ENCODE peak calls at places on chromosomes 13 and 19, in six cellular contexts. B is upper lobe of right lung, H is dorsolateral prefrontal cortex, V is body of pancreas, N is HFF-Myc, P is PC-9. W is an unnamed sample.

GRCh38 chr13:39516140-39516539 is 86.9 kb downstream of the LHFPL6 start:
- DNase-seq in H (no peak), P (no peak), B (no peak), N (no peak), V (no peak), W (no peak)

GRCh38 chr19:23002690-23003422 is at the start of gene ZNF728:
- DNase-seq in N (no peak), P (no peak), H (peak), V (peak), B (peak), W (peak)

GRCh38 chr13:30615851-30616311 is 1.8 kb upstream of the USPL1 start:
- DNase-seq in B (no peak), H (no peak), V (no peak), N (no peak), P (no peak), W (no peak)

GRCh38 chr19:34276614-34277013 is 22.3 kb downstream of the GARRE1 start:
- DNase-seq in H (peak), P (no peak), N (no peak), V (peak), B (no peak), W (peak)

GRCh38 chr13:80945328-80945727 is 604.4 kb upstream of the SPRY2 start:
- DNase-seq in H (peak), P (no peak), V (no peak), B (no peak), N (no peak), W (no peak)

GRCh38 chr13:30735025-30735967 is at the start of gene ALOX5AP:
- DNase-seq in N (no peak), H (no peak), P (no peak), V (no peak), B (no peak), W (no peak)

GRCh38 chr19:48608798-48609263 is 2.3 kb downstream of the SPACA4 start:
- DNase-seq in H (peak), P (peak), N (no peak), B (no peak), V (no peak), W (no peak)

GRCh38 chr13:29853131-29853530 is 2.7 kb upstream of the UBL3 start:
- DNase-seq in N (no peak), H (no peak), B (no peak), V (no peak), P (no peak), W (no peak)

GRCh38 chr13:70255406-70255991 is 147.2 kb upstream of the KLHL1 start:
- DNase-seq in P (no peak), V (no peak), H (peak), N (no peak), B (no peak), W (peak)

GRCh38 chr19:30549151-30549550 is 177.0 kb downstream of the ZNF536 start:
- DNase-seq in P (no peak), V (no peak), H (no peak), B (no peak), N (no peak), W (no peak)

GRCh38 chr19:36775768-36776167 is 3.2 kb upstream of the ZNF850 start:
- DNase-seq in B (no peak), N (no peak), H (peak), V (peak), P (no peak), W (peak)

GRCh38 chr19:36771275-36772231 is 1.1 kb downstream of the ZNF850 start:
- DNase-seq in B (no peak), N (peak), P (peak), H (no peak), V (peak), W (peak)

GRCh38 chr19:36772341-36773222 is at the start of gene ZNF850:
- DNase-seq in B (peak), H (peak), V (peak), P (peak), N (peak), W (peak)

DNA sequence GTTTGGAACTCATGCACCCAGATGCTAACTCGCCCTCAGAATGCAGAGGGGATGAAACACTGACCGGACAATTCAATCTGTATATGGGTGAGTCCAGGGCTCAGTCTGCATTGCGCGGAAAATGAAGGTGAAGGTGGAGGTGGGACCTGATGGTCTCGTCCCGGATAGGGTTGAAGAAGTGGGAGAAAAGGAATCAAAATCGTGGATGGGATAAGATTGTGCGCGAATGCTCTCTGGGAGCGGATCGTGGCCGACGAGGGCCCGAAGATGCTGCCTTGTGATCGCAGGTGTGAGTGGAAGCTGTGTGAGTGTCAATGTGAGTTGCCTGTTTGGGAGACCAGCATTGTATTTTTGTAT is 594 bp upstream of the ZNF850 start:
- DNase-seq in B (no peak), P (no peak), H (no peak), N (no peak), V (no peak), W (no peak)
- H3K4me3 ChIP-seq in B (peak), P (peak), H (peak), N (peak), V (no peak), W (peak)

GRCh38 chr19:11563530-11563929 is 4.5 kb upstream of the ELOF1 start:
- DNase-seq in B (no peak), H (no peak), P (no peak), V (no peak), N (no peak), W (no peak)

GRCh38 chr19:11556634-11557420 is 2.2 kb downstream of the ELOF1 start:
- DNase-seq in H (no peak), B (no peak), P (no peak), N (no peak), V (no peak), W (no peak)

GRCh38 chr19:11560404-11560988 is 1.5 kb upstream of the ELOF1 start:
- DNase-seq in H (peak), B (no peak), V (peak), P (peak), N (peak), W (peak)

GRCh38 chr19:11555246-11555645 is 3.8 kb downstream of the ELOF1 start:
- DNase-seq in H (no peak), B (no peak), N (no peak), P (no peak), V (no peak), W (no peak)

GRCh38 chr19:11558881-11559828 is at the start of gene ELOF1:
- DNase-seq in B (peak), P (peak), N (peak), H (peak), V (peak), W (peak)
- TF ChIP-seq CTCF in B (peak), P (peak), N (no peak), H (no peak), V (no peak), W (no peak)

GRCh38 chr13:99992376-99992775 is 10.8 kb downstream of the ZIC2 start:
- DNase-seq in B (no peak), V (no peak), N (no peak), H (no peak), P (no peak), W (no peak)
- H3K4me3 ChIP-seq in B (no peak), V (no peak), N (no peak), H (peak), P (no peak), W (no peak)

GRCh38 chr19:41690801-41691065 is 2.7 kb upstream of the CEACAM7 start:
- DNase-seq in B (peak), N (no peak), H (no peak), V (no peak), P (no peak), W (no peak)

GRCh38 chr19:41691268-41691970 is 3.3 kb upstream of the CEACAM7 start:
- DNase-seq in V (peak), H (no peak), N (no peak), B (peak), P (no peak), W (no peak)

GRCh38 chr19:41688687-41689086 is 617 bp upstream of the CEACAM7 start:
- DNase-seq in V (no peak), N (no peak), B (no peak), H (no peak), P (no peak), W (no peak)

GRCh38 chr19:41688098-41688497 is at the start of gene CEACAM7:
- DNase-seq in P (no peak), V (no peak), N (no peak), H (no peak), B (no peak), W (no peak)

GRCh38 chr19:41689993-41690800 is 2.1 kb upstream of the CEACAM7 start:
- DNase-seq in P (no peak), B (no peak), H (no peak), V (no peak), N (no peak), W (no peak)
- TF ChIP-seq CTCF in P (no peak), B (no peak), H (no peak), V (no peak), N (no peak), W (no peak)

GRCh38 chr19:40717325-40717879 is 490 bp downstream of the ITPKC start:
- DNase-seq in N (no peak), V (peak), P (peak), H (no peak), B (peak), W (peak)

GRCh38 chr19:40716031-40716654 is 543 bp downstream of the COQ8B start:
- DNase-seq in P (no peak), V (peak), H (no peak), B (no peak), N (peak), W (no peak)

GRCh38 chr19:40714519-40715299 is 2.0 kb downstream of the COQ8B start:
- DNase-seq in N (peak), B (peak), H (peak), P (peak), V (peak), W (peak)

GRCh38 chr19:40716655-40717324 is at the start of the genes COQ8B and ITPKC:
- DNase-seq in V (peak), N (peak), B (peak), P (peak), H (peak), W (peak)

GRCh38 chr19:40713939-40714338 is 2.7 kb downstream of the COQ8B start:
- DNase-seq in V (no peak), H (no peak), N (no peak), P (no peak), B (no peak), W (no peak)
- H3K4me3 ChIP-seq in V (no peak), H (peak), N (peak), P (no peak), B (peak), W (no peak)

GRCh38 chr13:78762825-78763224 is 103.9 kb upstream of the OBI1 start:
- DNase-seq in B (no peak), N (no peak), P (no peak), H (no peak), V (no peak), W (no peak)

GRCh38 chr13:78758549-78758948 is 99.6 kb upstream of the OBI1 start:
- DNase-seq in N (no peak), V (no peak), H (no peak), B (no peak), P (no peak), W (no peak)

GRCh38 chr13:78764665-78765064 is 105.7 kb upstream of the OBI1 start:
- DNase-seq in N (no peak), H (no peak), P (no peak), B (no peak), V (no peak), W (peak)

GRCh38 chr13:78759704-78760103 is 100.7 kb upstream of the OBI1 start:
- DNase-seq in H (no peak), V (no peak), P (no peak), B (no peak), N (no peak), W (no peak)
- TF ChIP-seq CTCF in H (no peak), V (no peak), P (no peak), B (no peak), N (no peak), W (no peak)

DNA sequence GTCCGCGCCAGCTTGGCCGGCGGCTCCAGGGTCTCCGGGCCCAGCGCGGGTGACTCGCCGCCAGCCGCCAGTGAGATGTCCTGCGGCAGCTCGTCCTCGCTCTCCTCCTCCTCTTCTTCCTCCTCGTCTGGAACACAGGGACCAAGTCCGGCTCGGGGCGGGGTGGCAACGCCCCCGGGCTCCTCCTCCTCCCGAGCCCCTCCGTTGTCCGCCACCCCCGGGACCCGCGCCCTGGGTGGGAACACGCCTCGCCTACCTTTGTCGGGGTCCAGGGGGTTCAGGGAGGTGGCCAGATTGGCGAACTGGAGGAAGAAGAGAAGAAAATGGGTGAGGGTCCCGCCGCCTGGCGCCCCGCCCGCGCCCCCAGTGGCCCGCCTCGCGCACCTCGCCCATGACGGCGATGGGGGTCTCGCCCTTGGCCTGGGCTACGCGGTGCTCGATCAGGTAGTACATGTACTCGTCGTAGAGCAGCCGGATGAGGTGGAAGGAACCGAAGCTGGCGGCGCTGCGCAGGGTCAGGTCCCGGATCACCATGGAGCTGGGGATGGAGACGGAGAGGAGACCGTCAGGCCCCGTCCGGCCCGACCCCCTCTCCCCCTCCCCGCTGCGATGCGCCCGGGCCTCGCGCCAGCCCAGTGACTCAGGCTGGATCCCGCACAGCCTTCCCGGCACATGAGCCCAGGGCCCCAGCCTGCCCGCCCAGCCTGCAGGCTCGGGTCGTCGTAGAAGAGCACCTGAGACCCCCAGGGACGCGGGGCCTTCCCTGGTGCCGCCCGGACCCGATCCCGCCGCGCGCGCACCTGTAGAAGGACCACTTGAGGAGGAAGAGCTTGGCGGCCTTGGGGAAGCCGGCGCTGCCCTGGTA is 10.7 kb downstream of the DCAF15 start:
- DNase-seq in P (no peak), V (no peak), H (no peak), B (no peak), N (no peak), W (peak)
- H3K4me3 ChIP-seq in P (no peak), V (no peak), H (no peak), B (no peak), N (no peak), W (peak)

DNA sequence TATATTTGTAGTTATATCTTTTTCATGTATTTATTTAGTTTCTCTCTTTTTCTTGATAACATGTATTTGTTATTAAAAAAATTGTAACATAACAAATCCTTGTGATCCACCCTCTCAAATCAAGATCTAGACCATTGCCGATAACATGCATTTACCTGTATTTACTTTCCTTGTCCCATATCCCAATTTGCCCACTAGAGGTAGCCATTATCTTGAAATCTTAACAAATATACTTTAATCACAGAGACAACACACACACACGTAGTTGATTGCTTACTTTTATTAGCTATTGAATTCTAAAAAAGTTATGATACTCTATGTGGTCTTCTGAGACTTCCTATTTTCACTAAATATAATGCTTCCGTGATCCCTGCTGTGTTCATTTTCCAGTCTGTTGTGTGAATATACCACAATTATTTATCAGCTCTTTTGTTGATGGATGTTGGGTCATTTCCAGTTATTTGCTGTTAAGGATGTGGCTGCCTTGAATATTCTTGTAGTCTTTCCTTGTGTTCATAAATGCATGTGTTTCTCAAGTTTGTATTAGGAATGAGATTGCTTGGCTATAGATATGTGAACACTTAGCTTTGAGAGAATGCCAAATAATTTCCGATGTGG is 31.3 kb upstream of the ZMYM2 start:
- DNase-seq in B (no peak), V (no peak), H (no peak), P (no peak), N (no peak), W (no peak)
- TF ChIP-seq CTCF in B (peak), V (peak), H (peak), P (peak), N (peak), W (peak)

DNA sequence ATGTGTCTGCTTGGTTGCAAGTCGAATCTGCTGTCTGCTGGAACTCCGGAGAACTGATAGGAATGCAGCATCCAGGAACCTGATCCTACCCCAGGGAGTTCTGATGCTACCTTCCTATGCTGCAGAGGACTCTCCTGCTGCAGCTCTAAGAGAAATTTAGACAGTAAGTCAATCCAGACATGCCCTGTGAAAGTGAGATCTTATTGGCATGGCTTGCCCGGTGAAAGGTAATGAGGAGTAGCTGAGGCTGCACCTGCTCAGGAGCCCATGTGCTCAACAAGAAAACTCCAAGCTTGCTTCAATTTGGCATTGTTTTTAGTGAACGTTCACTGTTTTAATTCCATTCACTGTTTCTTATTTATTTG is 217.3 kb upstream of the SERP2 start:
- DNase-seq in N (no peak), P (no peak), V (no peak), B (no peak), H (no peak), W (no peak)
- H3K4me3 ChIP-seq in N (no peak), P (no peak), V (no peak), B (no peak), H (peak), W (no peak)